ENCODE peak calls at places on chromosomes 5 and 9, in ten cellular contexts. B is A549, J is IMR-90, E is psoas muscle, X is mucosa of descending colon, R is transverse colon, G is fibroblast of lung, N is heart right ventricle, O is vagina, I is stomach. L is an unnamed sample.
A peak's percentile ranks its signal among the peaks of the same experiment; 100 is the strongest.

GRCh38 chr9:117828466-117828865 is 124.3 kb downstream of the TLR4 start:
- DNase-seq in X (no peak), O (no peak), B (no peak), E (no peak), I (no peak), G (no peak), J (no peak), R (no peak), N (no peak), L (no peak)

GRCh38 chr5:135162661-135163265 is 128.7 kb upstream of the PITX1 start:
- DNase-seq in I (no peak), G (no peak), J (peak; percentile 5), B (no peak), N (no peak), X (no peak), R (no peak), E (no peak), O (no peak), L (no peak)

GRCh38 chr5:78056901-78057514 is 237.5 kb downstream of the AP3B1 start:
- DNase-seq in J (no peak), G (no peak), B (peak; percentile 8), N (no peak), E (no peak), I (no peak), X (no peak), R (no peak), O (no peak), L (no peak)

GRCh38 chr9:33143241-33143642 is 23.9 kb downstream of the B4GALT1 start:
- DNase-seq in B (no peak), N (no peak), X (no peak), I (no peak), G (peak; percentile 83), E (no peak), R (peak; percentile 7), O (no peak), J (peak; percentile 80), L (no peak)

GRCh38 chr9:136354592-136355085 is 8.9 kb downstream of the DNLZ start:
- DNase-seq in N (peak; percentile 78), E (no peak), G (peak; percentile 62), R (peak; percentile 24), O (no peak), B (peak; percentile 23), J (peak; percentile 27), I (no peak), X (no peak), L (no peak)

GRCh38 chr5:59371525-59372138 is 521.9 kb downstream of the PDE4D start:
- DNase-seq in J (no peak), E (no peak), O (no peak), I (no peak), N (no peak), B (no peak), R (no peak), X (no peak), G (no peak), L (no peak)

GRCh38 chr9:135718616-135719015 is 16.6 kb downstream of the KCNT1 start:
- DNase-seq in I (no peak), O (no peak), X (no peak), E (no peak), G (no peak), B (peak; percentile 35), N (no peak), R (no peak), J (peak; percentile 7), L (no peak)

GRCh38 chr5:138944527-138945322 is 69.6 kb upstream of the LRRTM2 start:
- DNase-seq in B (no peak), I (peak; percentile 19), O (no peak), N (no peak), J (no peak), G (no peak), R (no peak), X (no peak), E (no peak), L (no peak)

GRCh38 chr9:77793909-77794308 is 145.8 kb upstream of the GNA14 start:
- DNase-seq in N (no peak), E (no peak), X (no peak), O (no peak), B (no peak), I (no peak), J (peak; percentile 7), R (no peak), G (peak; percentile 51), L (no peak)

GRCh38 chr5:168575391-168576372 is 3.5 kb downstream of the PANK3 start:
- DNase-seq in E (no peak), R (no peak), I (no peak), J (peak; percentile 3), N (no peak), G (no peak), B (no peak), X (no peak), O (no peak), L (no peak)

GRCh38 chr5:108278285-108279240 is 103.3 kb downstream of the FBXL17 start:
- DNase-seq in B (no peak), I (no peak), J (no peak), E (no peak), X (no peak), O (peak; percentile 70), G (no peak), R (no peak), N (no peak), L (no peak)

GRCh38 chr5:57292336-57292735 is 118.5 kb downstream of the GPBP1 start:
- DNase-seq in J (no peak), N (no peak), B (no peak), G (no peak), I (no peak), R (no peak), E (no peak), O (peak; percentile 74), X (no peak), L (no peak)
- TF ChIP-seq CTCF in J (no peak), N (no peak), B (no peak), G (no peak), I (no peak), R (no peak), E (no peak), O (no peak), X (no peak), L (no peak)

DNA sequence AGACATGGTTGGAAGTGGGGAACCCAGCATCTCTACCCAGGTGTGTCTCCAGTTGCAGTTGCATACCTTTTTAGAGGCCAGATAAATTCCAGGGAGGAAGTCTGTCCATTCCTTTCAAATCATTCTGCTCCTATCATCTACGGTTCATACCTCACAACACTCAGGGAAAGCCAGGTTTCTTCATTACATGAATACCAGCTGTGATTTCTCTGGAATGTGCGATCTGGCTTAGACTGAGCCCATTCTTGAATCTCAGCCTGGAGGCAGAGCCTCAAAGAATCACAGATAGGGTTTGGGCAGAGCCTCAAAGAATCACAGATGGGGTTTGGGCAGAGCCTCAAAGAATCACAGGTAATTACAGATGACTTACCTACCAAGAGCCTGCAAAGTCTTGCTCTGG is 7.2 kb downstream of the P4HA2 start:
- DNase-seq in B (no peak), J (peak; percentile 10), N (no peak), I (no peak), R (no peak), E (no peak), G (no peak), O (no peak), X (no peak), L (no peak)
- H3K4me1 ChIP-seq in B (peaks cover 9% of the 10 kb centered on the region), J (peaks cover 32% of the 10 kb centered on the region), N (peaks cover 74% of the 10 kb centered on the region), I (peaks cover 28% of the 10 kb centered on the region), R (peaks cover 25% of the 10 kb centered on the region), E (peaks cover 46% of the 10 kb centered on the region), G (peaks cover 24% of the 10 kb centered on the region), O (peaks cover 65% of the 10 kb centered on the region), X (peaks cover 16% of the 10 kb centered on the region), L (peaks cover 71% of the 10 kb centered on the region)

GRCh38 chr5:181259283-181259682 is 1.7 kb downstream of the TRIM52 start:
- DNase-seq in I (no peak), O (no peak), E (no peak), N (no peak), J (no peak), G (no peak), X (no peak), B (no peak), R (no peak), L (no peak)

GRCh38 chr5:181258576-181258975 is 2.4 kb downstream of the TRIM52 start:
- DNase-seq in O (no peak), G (no peak), E (no peak), N (no peak), R (no peak), I (no peak), X (no peak), B (no peak), J (no peak), L (no peak)

GRCh38 chr5:181261320-181262085 is 560 bp upstream of the TRIM52 start:
- DNase-seq in N (peak; percentile 77), R (peak; percentile 81), I (peak; percentile 72), E (peak; percentile 84), X (peak; percentile 86), J (peak; percentile 50), B (peak; percentile 48), O (peak; percentile 89), G (peak; percentile 69), L (peak; percentile 66)

GRCh38 chr5:181259974-181260719 is 796 bp downstream of the TRIM52 start:
- DNase-seq in J (no peak), N (no peak), I (no peak), B (no peak), R (no peak), X (peak; percentile 35), O (peak; percentile 85), G (no peak), E (no peak), L (no peak)

GRCh38 chr5:181260720-181261319 is at the start of gene TRIM52:
- DNase-seq in G (peak; percentile 92), J (peak; percentile 87), B (peak; percentile 68), N (peak; percentile 93), E (peak; percentile 97), I (peak; percentile 90), O (peak; percentile 89), X (peak; percentile 96), R (peak; percentile 93), L (peak; percentile 91)
- TF ChIP-seq CTCF in G (no peak), J (peak; percentile 1), B (no peak), N (no peak), E (no peak), I (no peak), O (no peak), X (no peak), R (no peak), L (no peak)

DNA sequence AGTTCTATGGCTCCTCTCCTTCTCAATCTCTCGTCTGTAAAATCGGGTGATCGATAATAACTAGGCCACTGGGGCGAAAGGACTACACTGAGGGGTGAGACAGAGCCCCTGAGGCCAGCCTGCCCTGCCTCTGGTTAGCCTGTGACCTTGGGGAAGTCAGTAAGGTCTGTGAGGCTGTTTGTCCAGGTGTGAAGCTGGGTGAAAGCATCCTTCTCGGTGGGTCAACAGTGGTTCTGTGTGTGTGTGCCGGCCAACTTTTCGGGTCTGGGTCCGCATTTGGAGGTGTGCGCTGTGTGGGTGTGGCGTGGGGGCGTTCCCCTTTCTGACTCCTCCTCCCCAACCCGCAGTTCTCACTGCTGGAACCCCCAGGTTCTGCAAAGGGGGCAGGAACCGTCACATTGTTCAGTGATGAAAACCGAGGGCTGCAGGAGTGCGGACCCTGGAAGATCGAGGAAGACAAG is 5.0 kb upstream of the RNF44 start:
- DNase-seq in J (no peak), X (peak; percentile 89), O (no peak), B (no peak), I (peak; percentile 49), N (no peak), G (no peak), R (peak; percentile 82), E (no peak), L (no peak)
- H3K4me1 ChIP-seq in J (peaks cover 9% of the 10 kb centered on the region), X (peaks cover 26% of the 10 kb centered on the region), O (peaks cover 37% of the 10 kb centered on the region), B (peaks cover 46% of the 10 kb centered on the region), I (peaks cover 49% of the 10 kb centered on the region), N (peaks cover 27% of the 10 kb centered on the region), G (peaks cover 8% of the 10 kb centered on the region), R (peaks cover 44% of the 10 kb centered on the region), E (peaks cover 19% of the 10 kb centered on the region), L (peaks cover 31% of the 10 kb centered on the region)